ENCODE peak calls at places on chromosomes 16 and 17, in nine cellular contexts. I, H, C, P, L, Q, O, N and F are unnamed samples. For H3K4me1, the result is how much of the 10 kb centered on the place peaks cover.

GRCh38 chr16:2151188-2152091 is 3.0 kb downstream of the RAB26 start:
- DNase-seq in C (no peak), N (no peak), Q (no peak), I (no peak), H (no peak), L (no peak), P (no peak), O (no peak), F (no peak)

GRCh38 chr17:42744283-42744805 is 496 bp downstream of the EZH1 start:
- DNase-seq in Q (no peak), P (peak), O (peak), N (peak), L (peak), H (peak), C (peak), I (peak), F (peak)

GRCh38 chr17:8124350-8125195 is 667 bp upstream of the HES7 start:
- DNase-seq in I (no peak), Q (no peak), H (no peak), O (no peak), P (no peak), N (no peak), C (no peak), L (peak), F (peak)

GRCh38 chr16:27792486-27793275 is 242.7 kb downstream of the KATNIP start:
- DNase-seq in P (no peak), Q (no peak), H (no peak), N (peak), L (no peak), O (no peak), I (no peak), C (no peak), F (peak)

GRCh38 chr17:41394254-41395016 is 3.0 kb downstream of the KRT31 start:
- DNase-seq in I (no peak), Q (no peak), O (no peak), C (no peak), P (no peak), N (no peak), H (no peak), L (no peak), F (no peak)

GRCh38 chr16:50562657-50563056 is 14.5 kb downstream of the NKD1 start:
- DNase-seq in P (no peak), C (no peak), Q (no peak), I (no peak), L (no peak), H (no peak), O (no peak), N (no peak), F (no peak)

GRCh38 chr17:32100971-32101631 is 41.2 kb upstream of the RHOT1 start:
- DNase-seq in N (no peak), O (no peak), C (no peak), L (no peak), Q (no peak), H (no peak), P (no peak), I (peak), F (no peak)

GRCh38 chr17:63538693-63539595 is 11.3 kb upstream of the DCAF7 start:
- DNase-seq in N (peak), I (no peak), L (no peak), P (no peak), H (no peak), C (no peak), Q (no peak), O (no peak), F (no peak)

GRCh38 chr16:24685539-24686432 is 43.7 kb upstream of the TNRC6A start:
- DNase-seq in P (no peak), L (peak), I (peak), C (peak), Q (no peak), H (peak), N (peak), O (no peak), F (peak)

GRCh38 chr17:73342057-73342522 is 30.3 kb upstream of the CDC42EP4 start:
- DNase-seq in Q (no peak), L (no peak), O (no peak), C (peak), H (peak), I (peak), N (peak), P (no peak), F (peak)

GRCh38 chr17:77400445-77400870 is 259.7 kb downstream of the SEC14L1 start:
- DNase-seq in L (peak), N (no peak), O (peak), Q (no peak), I (no peak), P (no peak), C (peak), H (no peak), F (no peak)

GRCh38 chr16:85446846-85447656 is 166.1 kb upstream of the GSE1 start:
- DNase-seq in L (peak), C (no peak), P (no peak), O (no peak), N (no peak), I (peak), H (no peak), Q (no peak), F (no peak)

GRCh38 chr17:45675012-45675411 is 109.1 kb upstream of the CRHR1 start:
- DNase-seq in N (no peak), I (no peak), Q (no peak), P (no peak), L (no peak), C (no peak), H (no peak), O (no peak), F (no peak)

GRCh38 chr17:17577373-17577772 is 14.1 kb downstream of the PEMT start:
- DNase-seq in L (no peak), I (no peak), C (no peak), H (no peak), P (no peak), N (no peak), Q (no peak), O (no peak), F (no peak)

GRCh38 chr17:731943-732787 is at the start of gene TLCD3A:
- DNase-seq in I (peak), H (peak), Q (no peak), L (peak), O (peak), N (peak), C (peak), P (no peak), F (peak)

GRCh38 chr16:81401035-81401950 is 43.3 kb upstream of the CMIP start:
- DNase-seq in O (no peak), I (peak), H (no peak), N (peak), C (no peak), Q (no peak), P (no peak), L (no peak), F (no peak)

GRCh38 chr16:24717411-24717810 is 12.0 kb upstream of the TNRC6A start:
- DNase-seq in N (no peak), L (no peak), C (no peak), O (no peak), Q (no peak), P (no peak), H (no peak), I (no peak), F (peak)

GRCh38 chr16:17416461-17417221 is 54.1 kb downstream of the XYLT1 start:
- DNase-seq in C (peak), O (no peak), I (peak), N (no peak), Q (no peak), H (peak), P (no peak), L (no peak), F (no peak)

GRCh38 chr17:71519285-71519684 is 601.5 kb upstream of the SOX9 start:
- DNase-seq in H (no peak), N (no peak), L (no peak), I (no peak), O (no peak), Q (no peak), C (no peak), P (no peak), F (no peak)

GRCh38 chr17:28978016-28978415 is 26.7 kb upstream of the PHF12 start:
- DNase-seq in N (no peak), H (no peak), C (no peak), O (no peak), Q (no peak), I (no peak), L (no peak), P (no peak), F (no peak)

GRCh38 chr17:28973414-28973813 is 22.1 kb upstream of the PHF12 start:
- DNase-seq in Q (no peak), I (no peak), L (no peak), H (no peak), O (no peak), N (no peak), P (no peak), C (peak), F (no peak)

GRCh38 chr17:28974451-28974850 is 23.1 kb upstream of the PHF12 start:
- DNase-seq in Q (no peak), C (no peak), H (no peak), L (no peak), O (no peak), I (no peak), P (no peak), N (no peak), F (no peak)

GRCh38 chr17:28975031-28975430 is 23.7 kb upstream of the PHF12 start:
- DNase-seq in N (no peak), P (no peak), C (no peak), L (no peak), O (no peak), Q (no peak), I (no peak), H (no peak), F (no peak)

DNA sequence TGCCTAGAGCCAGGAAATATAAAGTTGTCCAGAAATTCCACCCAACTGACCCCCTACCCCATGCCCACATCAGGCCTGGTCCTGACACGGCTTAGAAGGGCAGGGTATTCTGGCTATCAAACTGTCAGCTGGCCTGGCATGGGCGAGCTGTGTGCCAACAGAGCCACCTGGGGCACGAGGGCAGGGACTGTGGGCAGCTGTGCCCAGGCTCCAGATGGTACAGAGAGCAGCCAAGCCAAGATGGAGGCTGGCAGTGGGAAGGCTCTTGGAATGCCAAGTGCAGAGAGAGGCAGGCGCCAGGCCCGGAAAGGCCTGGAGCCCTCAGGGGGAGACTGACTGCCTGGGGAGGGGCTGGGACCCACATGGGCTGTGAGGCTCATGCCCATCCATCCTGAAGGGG is 24.3 kb upstream of the PHF12 start:
- DNase-seq in O (no peak), H (no peak), P (no peak), L (no peak), N (no peak), I (no peak), Q (no peak), C (no peak), F (no peak)
- H3K4me1 ChIP-seq in O (under half), H (under half), P (under half), L (under half), N (under half), I (under half), Q (under half), C (under half), F (under half)

GRCh38 chr16:83968891-83969672 is 1.0 kb downstream of the NECAB2 start:
- DNase-seq in P (no peak), H (no peak), L (no peak), Q (no peak), O (no peak), I (no peak), N (no peak), C (no peak), F (no peak)
- H3K4me3 ChIP-seq in P (no peak), H (no peak), L (no peak), Q (no peak), O (no peak), I (no peak), N (peak), C (no peak), F (peak)

GRCh38 chr17:4375039-4375748 is 8.7 kb upstream of the UBE2G1 start:
- DNase-seq in L (no peak), Q (no peak), H (no peak), O (no peak), N (no peak), I (peak), P (no peak), C (no peak), F (no peak)

GRCh38 chr17:4381690-4382671 is 15.5 kb upstream of the UBE2G1 start:
- DNase-seq in O (no peak), Q (no peak), C (no peak), N (no peak), I (no peak), L (no peak), H (no peak), P (no peak), F (no peak)

GRCh38 chr17:4378626-4379025 is 12.2 kb upstream of the UBE2G1 start:
- DNase-seq in P (no peak), Q (no peak), N (no peak), O (no peak), I (no peak), H (no peak), L (no peak), C (no peak), F (no peak)
- H3K4me1 ChIP-seq in P (under half), Q (under half), N (under half), O (under half), I (under half), H (under half), L (under half), C (under half), F (under half)

GRCh38 chr16:31880322-31880979 is 6.8 kb downstream of the ZNF267 start:
- DNase-seq in L (no peak), H (no peak), C (no peak), O (peak), I (no peak), N (no peak), P (no peak), Q (no peak), F (no peak)
- H3K4me3 ChIP-seq in L (no peak), H (no peak), C (no peak), O (no peak), I (no peak), N (no peak), P (no peak), Q (no peak), F (no peak)

DNA sequence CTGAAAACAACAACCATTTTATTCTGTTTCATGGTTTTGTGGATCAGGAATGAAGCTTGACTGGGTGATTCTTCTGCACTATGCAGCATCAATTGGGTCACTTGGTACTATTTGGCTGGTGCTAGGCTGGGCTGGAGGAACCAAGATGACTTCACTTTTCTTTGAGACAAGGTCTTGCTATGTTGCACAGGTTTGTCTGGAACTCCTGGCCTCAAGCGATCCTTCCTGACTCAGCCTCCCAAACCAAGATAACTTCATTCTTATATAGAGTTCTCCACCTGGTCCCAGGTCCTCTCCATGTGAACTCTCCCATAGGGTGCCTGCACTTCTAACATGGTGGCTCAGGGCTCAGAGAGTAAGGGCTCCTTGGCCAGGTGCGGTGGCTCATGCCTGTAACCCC is 1.9 kb upstream of the PIPOX start:
- DNase-seq in O (no peak), P (no peak), I (no peak), Q (no peak), N (no peak), H (no peak), C (no peak), L (no peak), F (no peak)
- H3K4me1 ChIP-seq in O (under half), P (under half), I (under half), Q (under half), N (under half), H (under half), C (under half), L (under half), F (under half)

DNA sequence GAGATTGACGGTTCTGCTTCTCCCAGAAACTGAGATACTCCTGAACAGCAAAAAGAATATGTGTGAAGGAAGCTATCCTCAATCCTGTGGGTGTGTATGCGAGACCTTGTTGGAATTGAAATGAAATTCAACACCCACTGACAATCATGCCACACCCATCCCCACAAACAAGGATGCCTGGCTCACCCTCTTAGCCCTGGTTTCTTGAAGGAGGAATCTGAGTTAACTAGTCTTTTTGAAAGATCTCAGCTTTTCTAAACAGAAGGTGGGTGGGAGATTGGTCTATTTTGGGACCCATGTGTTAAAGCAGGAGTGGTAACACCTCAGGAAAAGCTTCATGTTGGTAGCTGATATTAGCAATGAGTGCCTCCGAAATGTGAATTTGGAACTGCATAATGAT is 1244.5 kb downstream of the CDH11 start:
- DNase-seq in O (no peak), N (no peak), C (no peak), Q (no peak), L (no peak), I (no peak), H (no peak), P (no peak), F (no peak)
- H3K4me3 ChIP-seq in O (no peak), N (no peak), C (no peak), Q (no peak), L (no peak), I (no peak), H (no peak), P (no peak), F (no peak)

GRCh38 chr17:1999557-2000251 is 25.4 kb downstream of the RTN4RL1 start:
- DNase-seq in P (no peak), H (peak), C (peak), Q (no peak), L (peak), I (peak), N (no peak), O (no peak), F (no peak)
- H3K4me1 ChIP-seq in P (under half), H (under half), C (under half), Q (under half), L (under half), I (under half), N (under half), O (under half), F (under half)

DNA sequence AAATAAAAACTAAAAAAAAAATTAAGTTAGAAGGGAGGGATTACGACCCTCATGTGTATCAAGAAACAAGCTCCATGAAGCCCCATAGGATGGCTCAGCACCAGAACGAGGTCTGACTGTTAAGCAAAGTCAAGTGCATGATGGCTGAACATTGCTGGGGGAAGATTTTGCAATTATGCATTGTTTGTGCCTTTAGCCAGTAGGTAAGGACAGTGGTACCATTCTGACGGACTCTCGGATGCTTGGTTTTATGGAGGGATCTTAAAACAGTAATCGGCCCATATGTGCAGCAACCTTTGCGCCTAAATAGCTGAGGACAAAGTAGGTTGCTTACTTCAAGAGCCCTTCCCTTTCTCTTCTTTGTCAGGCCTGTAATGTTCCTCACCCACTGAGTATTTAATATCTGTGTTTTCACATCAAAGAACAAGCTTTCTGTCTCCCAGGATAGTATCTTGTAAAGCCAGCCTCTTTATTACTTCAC is 186.0 kb downstream of the WWOX start:
- DNase-seq in C (no peak), N (no peak), Q (no peak), P (no peak), O (no peak), H (no peak), I (no peak), L (no peak), F (no peak)
- H3K4me3 ChIP-seq in C (no peak), N (no peak), Q (no peak), P (no peak), O (no peak), H (no peak), I (no peak), L (no peak), F (no peak)

GRCh38 chr17:14354807-14355206 is 53.9 kb downstream of the HS3ST3B1 start:
- DNase-seq in C (no peak), P (no peak), N (no peak), I (no peak), H (no peak), O (no peak), Q (no peak), L (no peak), F (no peak)

GRCh38 chr17:14355556-14355955 is 54.7 kb downstream of the HS3ST3B1 start:
- DNase-seq in O (no peak), I (no peak), P (no peak), H (no peak), L (no peak), Q (no peak), C (no peak), N (no peak), F (no peak)

GRCh38 chr17:14352139-14352538 is 51.3 kb downstream of the HS3ST3B1 start:
- DNase-seq in L (no peak), H (no peak), P (no peak), I (no peak), Q (no peak), C (no peak), O (no peak), N (no peak), F (no peak)

GRCh38 chr17:14359251-14359939 is 58.5 kb downstream of the HS3ST3B1 start:
- DNase-seq in N (no peak), H (no peak), I (no peak), C (no peak), O (peak), L (no peak), Q (no peak), P (no peak), F (no peak)

GRCh38 chr17:14356043-14356637 is 55.3 kb downstream of the HS3ST3B1 start:
- DNase-seq in N (no peak), P (no peak), O (no peak), I (no peak), L (no peak), C (no peak), H (no peak), Q (no peak), F (no peak)
- H3K4me1 ChIP-seq in N (under half), P (under half), O (under half), I (under half), L (under half), C (under half), H (under half), Q (under half), F (under half)

GRCh38 chr16:6363891-6364607 is 968.6 kb upstream of the RBFOX1 start:
- DNase-seq in P (no peak), O (no peak), C (no peak), L (no peak), Q (no peak), I (no peak), H (no peak), N (no peak), F (no peak)

GRCh38 chr16:6356881-6357280 is 975.8 kb upstream of the RBFOX1 start:
- DNase-seq in N (no peak), Q (no peak), I (no peak), O (no peak), L (no peak), H (no peak), C (no peak), P (no peak), F (no peak)

GRCh38 chr16:6360641-6361040 is 972.0 kb upstream of the RBFOX1 start:
- DNase-seq in Q (no peak), N (no peak), P (no peak), I (no peak), H (no peak), O (no peak), L (no peak), C (no peak), F (no peak)

DNA sequence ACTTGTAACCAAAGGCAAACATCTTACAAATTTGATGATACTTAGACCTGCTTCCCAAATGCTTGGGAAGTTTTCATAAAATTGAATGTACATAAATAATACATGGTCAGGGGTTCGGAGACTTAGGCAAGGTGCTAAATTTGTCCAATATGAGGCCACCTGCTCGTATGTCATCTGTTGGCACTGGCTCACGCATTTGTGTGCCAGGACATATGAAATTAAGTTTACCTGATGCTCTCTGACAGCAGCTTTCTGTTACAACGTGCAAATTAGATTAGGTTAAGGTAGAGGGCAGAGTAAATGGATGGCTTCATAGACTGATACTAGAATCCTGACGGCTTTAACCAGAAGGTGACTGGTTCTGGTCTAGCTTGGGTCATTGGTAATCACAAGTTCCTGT is 970.3 kb upstream of the RBFOX1 start:
- DNase-seq in O (no peak), P (no peak), I (no peak), L (no peak), N (no peak), H (no peak), Q (no peak), C (no peak), F (no peak)
- H3K4me3 ChIP-seq in O (no peak), P (no peak), I (no peak), L (no peak), N (no peak), H (no peak), Q (no peak), C (no peak), F (no peak)